ENCODE peak calls at places on chromosomes 4 and X, in nine cellular contexts. One of them, this sample, is unnamed.

GRCh38 chrX:48782795-48783194 is 3.6 kb upstream of the GATA1 start:
- DNase-seq in stimulated activated CD4-positive, alpha-beta T cell treated with anti-CD3 and anti-CD28 coated beads, TNF-alpha, amount 100 ng/mL, for 4 hours: no peak
- DNase-seq in ELF-1: no peak
- DNase-seq in mesendoderm: no peak
- DNase-seq in fibroblast of villous mesenchyme: no peak
- DNase-seq in EL: no peak
- DNase-seq in cardiac muscle cell: no peak
- DNase-seq in cardiac fibroblast: no peak
- DNase-seq in stimulated activated CD8-positive, alpha-beta memory T cell treated with anti-CD3 and anti-CD28 coated beads, Interleukin-12 subunit alpha, Interleukin-12 subunit beta, amount 100 ng/mL, for 4 hours: no peak
- DNase-seq in this sample: no peak

GRCh38 chr4:6906046-6906445 is 3.6 kb upstream of the TBC1D14 start:
- DNase-seq in stimulated activated CD4-positive, alpha-beta T cell treated with anti-CD3 and anti-CD28 coated beads, TNF-alpha, amount 100 ng/mL, for 4 hours: no peak
- DNase-seq in ELF-1: no peak
- DNase-seq in mesendoderm: no peak
- DNase-seq in fibroblast of villous mesenchyme: no peak
- DNase-seq in EL: no peak
- DNase-seq in cardiac muscle cell: no peak
- DNase-seq in cardiac fibroblast: no peak
- DNase-seq in stimulated activated CD8-positive, alpha-beta memory T cell treated with anti-CD3 and anti-CD28 coated beads, Interleukin-12 subunit alpha, Interleukin-12 subunit beta, amount 100 ng/mL, for 4 hours: no peak
- DNase-seq in this sample: no peak

GRCh38 chrX:154382483-154383069 is 3.5 kb downstream of the EMD start:
- DNase-seq in stimulated activated CD4-positive, alpha-beta T cell treated with anti-CD3 and anti-CD28 coated beads, TNF-alpha, amount 100 ng/mL, for 4 hours: no peak
- DNase-seq in ELF-1: no peak
- DNase-seq in mesendoderm: no peak
- DNase-seq in fibroblast of villous mesenchyme: no peak
- DNase-seq in EL: no peak
- DNase-seq in cardiac muscle cell: no peak
- DNase-seq in cardiac fibroblast: no peak
- DNase-seq in stimulated activated CD8-positive, alpha-beta memory T cell treated with anti-CD3 and anti-CD28 coated beads, Interleukin-12 subunit alpha, Interleukin-12 subunit beta, amount 100 ng/mL, for 4 hours: no peak
- DNase-seq in this sample: no peak

GRCh38 chr4:109559625-109559982 is 442 bp upstream of the MCUB start:
- DNase-seq in stimulated activated CD4-positive, alpha-beta T cell treated with anti-CD3 and anti-CD28 coated beads, TNF-alpha, amount 100 ng/mL, for 4 hours: peak; percentile 42
- DNase-seq in ELF-1: no peak
- DNase-seq in mesendoderm: peak; percentile 71
- DNase-seq in fibroblast of villous mesenchyme: peak; percentile 61
- DNase-seq in EL: no peak
- DNase-seq in cardiac muscle cell: peak; percentile 60
- DNase-seq in cardiac fibroblast: no peak
- DNase-seq in stimulated activated CD8-positive, alpha-beta memory T cell treated with anti-CD3 and anti-CD28 coated beads, Interleukin-12 subunit alpha, Interleukin-12 subunit beta, amount 100 ng/mL, for 4 hours: no peak
- DNase-seq in this sample: no peak

GRCh38 chr4:2066011-2066551 is 7.0 kb downstream of the NAT8L start:
- DNase-seq in stimulated activated CD4-positive, alpha-beta T cell treated with anti-CD3 and anti-CD28 coated beads, TNF-alpha, amount 100 ng/mL, for 4 hours: no peak
- DNase-seq in ELF-1: no peak
- DNase-seq in mesendoderm: no peak
- DNase-seq in fibroblast of villous mesenchyme: no peak
- DNase-seq in EL: no peak
- DNase-seq in cardiac muscle cell: no peak
- DNase-seq in cardiac fibroblast: no peak
- DNase-seq in stimulated activated CD8-positive, alpha-beta memory T cell treated with anti-CD3 and anti-CD28 coated beads, Interleukin-12 subunit alpha, Interleukin-12 subunit beta, amount 100 ng/mL, for 4 hours: no peak
- DNase-seq in this sample: no peak

GRCh38 chrX:46235778-46236177 is 309.4 kb downstream of the ZNF674 start:
- DNase-seq in stimulated activated CD4-positive, alpha-beta T cell treated with anti-CD3 and anti-CD28 coated beads, TNF-alpha, amount 100 ng/mL, for 4 hours: no peak
- DNase-seq in ELF-1: no peak
- DNase-seq in mesendoderm: no peak
- DNase-seq in fibroblast of villous mesenchyme: no peak
- DNase-seq in EL: no peak
- DNase-seq in cardiac muscle cell: no peak
- DNase-seq in cardiac fibroblast: no peak
- DNase-seq in stimulated activated CD8-positive, alpha-beta memory T cell treated with anti-CD3 and anti-CD28 coated beads, Interleukin-12 subunit alpha, Interleukin-12 subunit beta, amount 100 ng/mL, for 4 hours: no peak
- DNase-seq in this sample: no peak

GRCh38 chr4:114694770-114695169 is 96.2 kb downstream of the UGT8 start:
- DNase-seq in stimulated activated CD4-positive, alpha-beta T cell treated with anti-CD3 and anti-CD28 coated beads, TNF-alpha, amount 100 ng/mL, for 4 hours: no peak
- DNase-seq in ELF-1: no peak
- DNase-seq in mesendoderm: peak; percentile 42
- DNase-seq in fibroblast of villous mesenchyme: peak; percentile 19
- DNase-seq in EL: peak; percentile 20
- DNase-seq in cardiac muscle cell: peak; percentile 42
- DNase-seq in cardiac fibroblast: peak; percentile 57
- DNase-seq in stimulated activated CD8-positive, alpha-beta memory T cell treated with anti-CD3 and anti-CD28 coated beads, Interleukin-12 subunit alpha, Interleukin-12 subunit beta, amount 100 ng/mL, for 4 hours: no peak
- DNase-seq in this sample: no peak

GRCh38 chr4:148315049-148315448 is 127.2 kb downstream of the NR3C2 start:
- DNase-seq in stimulated activated CD4-positive, alpha-beta T cell treated with anti-CD3 and anti-CD28 coated beads, TNF-alpha, amount 100 ng/mL, for 4 hours: no peak
- DNase-seq in ELF-1: no peak
- DNase-seq in mesendoderm: no peak
- DNase-seq in fibroblast of villous mesenchyme: no peak
- DNase-seq in EL: peak; percentile 1
- DNase-seq in cardiac muscle cell: no peak
- DNase-seq in cardiac fibroblast: peak; percentile 33
- DNase-seq in stimulated activated CD8-positive, alpha-beta memory T cell treated with anti-CD3 and anti-CD28 coated beads, Interleukin-12 subunit alpha, Interleukin-12 subunit beta, amount 100 ng/mL, for 4 hours: no peak
- DNase-seq in this sample: no peak

GRCh38 chr4:179415842-179416223 is 1973.6 kb upstream of the AGA start:
- DNase-seq in stimulated activated CD4-positive, alpha-beta T cell treated with anti-CD3 and anti-CD28 coated beads, TNF-alpha, amount 100 ng/mL, for 4 hours: no peak
- DNase-seq in ELF-1: no peak
- DNase-seq in mesendoderm: peak; percentile 34
- DNase-seq in fibroblast of villous mesenchyme: no peak
- DNase-seq in EL: no peak
- DNase-seq in cardiac muscle cell: no peak
- DNase-seq in cardiac fibroblast: no peak
- DNase-seq in stimulated activated CD8-positive, alpha-beta memory T cell treated with anti-CD3 and anti-CD28 coated beads, Interleukin-12 subunit alpha, Interleukin-12 subunit beta, amount 100 ng/mL, for 4 hours: no peak
- DNase-seq in this sample: no peak

GRCh38 chrX:22526339-22526738 is 253.6 kb downstream of the CBLL2 start:
- DNase-seq in stimulated activated CD4-positive, alpha-beta T cell treated with anti-CD3 and anti-CD28 coated beads, TNF-alpha, amount 100 ng/mL, for 4 hours: no peak
- DNase-seq in ELF-1: no peak
- DNase-seq in mesendoderm: no peak
- DNase-seq in fibroblast of villous mesenchyme: no peak
- DNase-seq in EL: peak; percentile 77
- DNase-seq in cardiac muscle cell: peak; percentile 4
- DNase-seq in cardiac fibroblast: peak; percentile 93
- DNase-seq in stimulated activated CD8-positive, alpha-beta memory T cell treated with anti-CD3 and anti-CD28 coated beads, Interleukin-12 subunit alpha, Interleukin-12 subunit beta, amount 100 ng/mL, for 4 hours: no peak
- DNase-seq in this sample: no peak

GRCh38 chr4:144267084-144267483 is 126.6 kb upstream of the GYPA start:
- DNase-seq in stimulated activated CD4-positive, alpha-beta T cell treated with anti-CD3 and anti-CD28 coated beads, TNF-alpha, amount 100 ng/mL, for 4 hours: no peak
- DNase-seq in ELF-1: no peak
- DNase-seq in mesendoderm: peak; percentile 53
- DNase-seq in fibroblast of villous mesenchyme: no peak
- DNase-seq in EL: no peak
- DNase-seq in cardiac muscle cell: no peak
- DNase-seq in cardiac fibroblast: no peak
- DNase-seq in stimulated activated CD8-positive, alpha-beta memory T cell treated with anti-CD3 and anti-CD28 coated beads, Interleukin-12 subunit alpha, Interleukin-12 subunit beta, amount 100 ng/mL, for 4 hours: no peak
- DNase-seq in this sample: no peak

GRCh38 chrX:633043-633654 is 2.6 kb downstream of the SHOX start:
- DNase-seq in stimulated activated CD4-positive, alpha-beta T cell treated with anti-CD3 and anti-CD28 coated beads, TNF-alpha, amount 100 ng/mL, for 4 hours: no peak
- DNase-seq in ELF-1: no peak
- DNase-seq in mesendoderm: no peak
- DNase-seq in fibroblast of villous mesenchyme: no peak
- DNase-seq in EL: peak; percentile 46
- DNase-seq in cardiac muscle cell: no peak
- DNase-seq in cardiac fibroblast: no peak
- DNase-seq in stimulated activated CD8-positive, alpha-beta memory T cell treated with anti-CD3 and anti-CD28 coated beads, Interleukin-12 subunit alpha, Interleukin-12 subunit beta, amount 100 ng/mL, for 4 hours: no peak
- DNase-seq in this sample: no peak

GRCh38 chr4:1010522-1011021 is 854 bp upstream of the FGFRL1 start:
- DNase-seq in stimulated activated CD4-positive, alpha-beta T cell treated with anti-CD3 and anti-CD28 coated beads, TNF-alpha, amount 100 ng/mL, for 4 hours: peak; percentile 46
- DNase-seq in ELF-1: no peak
- DNase-seq in mesendoderm: peak; percentile 59
- DNase-seq in fibroblast of villous mesenchyme: peak; percentile 87
- DNase-seq in EL: peak; percentile 83
- DNase-seq in cardiac muscle cell: peak; percentile 94
- DNase-seq in cardiac fibroblast: peak; percentile 91
- DNase-seq in stimulated activated CD8-positive, alpha-beta memory T cell treated with anti-CD3 and anti-CD28 coated beads, Interleukin-12 subunit alpha, Interleukin-12 subunit beta, amount 100 ng/mL, for 4 hours: peak; percentile 53
- DNase-seq in this sample: peak; percentile 86

GRCh38 chr4:150050566-150050965 is 27.7 kb upstream of the DCLK2 start:
- DNase-seq in stimulated activated CD4-positive, alpha-beta T cell treated with anti-CD3 and anti-CD28 coated beads, TNF-alpha, amount 100 ng/mL, for 4 hours: no peak
- DNase-seq in ELF-1: no peak
- DNase-seq in mesendoderm: no peak
- DNase-seq in fibroblast of villous mesenchyme: no peak
- DNase-seq in EL: no peak
- DNase-seq in cardiac muscle cell: no peak
- DNase-seq in cardiac fibroblast: no peak
- DNase-seq in stimulated activated CD8-positive, alpha-beta memory T cell treated with anti-CD3 and anti-CD28 coated beads, Interleukin-12 subunit alpha, Interleukin-12 subunit beta, amount 100 ng/mL, for 4 hours: no peak
- DNase-seq in this sample: no peak

GRCh38 chrX:13463608-13464007 is 105.8 kb upstream of the EGFL6 start:
- DNase-seq in stimulated activated CD4-positive, alpha-beta T cell treated with anti-CD3 and anti-CD28 coated beads, TNF-alpha, amount 100 ng/mL, for 4 hours: no peak
- DNase-seq in ELF-1: peak; percentile 33
- DNase-seq in mesendoderm: no peak
- DNase-seq in fibroblast of villous mesenchyme: peak; percentile 97
- DNase-seq in EL: peak; percentile 84
- DNase-seq in cardiac muscle cell: peak; percentile 85
- DNase-seq in cardiac fibroblast: peak; percentile 96
- DNase-seq in stimulated activated CD8-positive, alpha-beta memory T cell treated with anti-CD3 and anti-CD28 coated beads, Interleukin-12 subunit alpha, Interleukin-12 subunit beta, amount 100 ng/mL, for 4 hours: no peak
- DNase-seq in this sample: no peak

GRCh38 chrX:18674417-18674787 is 2.5 kb upstream of the RS1 start:
- DNase-seq in stimulated activated CD4-positive, alpha-beta T cell treated with anti-CD3 and anti-CD28 coated beads, TNF-alpha, amount 100 ng/mL, for 4 hours: no peak
- DNase-seq in ELF-1: no peak
- DNase-seq in mesendoderm: no peak
- DNase-seq in fibroblast of villous mesenchyme: no peak
- DNase-seq in EL: no peak
- DNase-seq in cardiac muscle cell: no peak
- DNase-seq in cardiac fibroblast: no peak
- DNase-seq in stimulated activated CD8-positive, alpha-beta memory T cell treated with anti-CD3 and anti-CD28 coated beads, Interleukin-12 subunit alpha, Interleukin-12 subunit beta, amount 100 ng/mL, for 4 hours: no peak
- DNase-seq in this sample: peak; percentile 61

GRCh38 chrX:103628386-103629290 is at the start of gene TCEAL1:
- DNase-seq in stimulated activated CD4-positive, alpha-beta T cell treated with anti-CD3 and anti-CD28 coated beads, TNF-alpha, amount 100 ng/mL, for 4 hours: peak; percentile 14
- DNase-seq in ELF-1: peak; percentile 72
- DNase-seq in mesendoderm: peak; percentile 54
- DNase-seq in fibroblast of villous mesenchyme: peak; percentile 44
- DNase-seq in EL: peak; percentile 48
- DNase-seq in cardiac muscle cell: peak; percentile 37
- DNase-seq in cardiac fibroblast: peak; percentile 33
- DNase-seq in stimulated activated CD8-positive, alpha-beta memory T cell treated with anti-CD3 and anti-CD28 coated beads, Interleukin-12 subunit alpha, Interleukin-12 subunit beta, amount 100 ng/mL, for 4 hours: no peak
- DNase-seq in this sample: no peak

GRCh38 chr4:77566148-77566547 is 39.5 kb upstream of the CXCL13 start:
- DNase-seq in stimulated activated CD4-positive, alpha-beta T cell treated with anti-CD3 and anti-CD28 coated beads, TNF-alpha, amount 100 ng/mL, for 4 hours: no peak
- DNase-seq in ELF-1: no peak
- DNase-seq in mesendoderm: no peak
- DNase-seq in fibroblast of villous mesenchyme: no peak
- DNase-seq in EL: no peak
- DNase-seq in cardiac muscle cell: peak; percentile 44
- DNase-seq in cardiac fibroblast: no peak
- DNase-seq in stimulated activated CD8-positive, alpha-beta memory T cell treated with anti-CD3 and anti-CD28 coated beads, Interleukin-12 subunit alpha, Interleukin-12 subunit beta, amount 100 ng/mL, for 4 hours: no peak
- DNase-seq in this sample: no peak

GRCh38 chr4:182083681-182084410 is 159.4 kb upstream of the TENM3 start:
- DNase-seq in stimulated activated CD4-positive, alpha-beta T cell treated with anti-CD3 and anti-CD28 coated beads, TNF-alpha, amount 100 ng/mL, for 4 hours: no peak
- DNase-seq in ELF-1: no peak
- DNase-seq in mesendoderm: no peak
- DNase-seq in fibroblast of villous mesenchyme: no peak
- DNase-seq in EL: no peak
- DNase-seq in cardiac muscle cell: no peak
- DNase-seq in cardiac fibroblast: no peak
- DNase-seq in stimulated activated CD8-positive, alpha-beta memory T cell treated with anti-CD3 and anti-CD28 coated beads, Interleukin-12 subunit alpha, Interleukin-12 subunit beta, amount 100 ng/mL, for 4 hours: no peak
- DNase-seq in this sample: no peak

GRCh38 chr4:70818173-70818856 is 21.4 kb downstream of the GRSF1 start:
- DNase-seq in stimulated activated CD4-positive, alpha-beta T cell treated with anti-CD3 and anti-CD28 coated beads, TNF-alpha, amount 100 ng/mL, for 4 hours: no peak
- DNase-seq in ELF-1: no peak
- DNase-seq in mesendoderm: no peak
- DNase-seq in fibroblast of villous mesenchyme: no peak
- DNase-seq in EL: no peak
- DNase-seq in cardiac muscle cell: no peak
- DNase-seq in cardiac fibroblast: no peak
- DNase-seq in stimulated activated CD8-positive, alpha-beta memory T cell treated with anti-CD3 and anti-CD28 coated beads, Interleukin-12 subunit alpha, Interleukin-12 subunit beta, amount 100 ng/mL, for 4 hours: no peak
- DNase-seq in this sample: no peak

GRCh38 chr4:127261476-127261875 is 371.3 kb upstream of the INTU start:
- DNase-seq in stimulated activated CD4-positive, alpha-beta T cell treated with anti-CD3 and anti-CD28 coated beads, TNF-alpha, amount 100 ng/mL, for 4 hours: no peak
- DNase-seq in ELF-1: no peak
- DNase-seq in mesendoderm: no peak
- DNase-seq in fibroblast of villous mesenchyme: peak; percentile 31
- DNase-seq in EL: no peak
- DNase-seq in cardiac muscle cell: no peak
- DNase-seq in cardiac fibroblast: no peak
- DNase-seq in stimulated activated CD8-positive, alpha-beta memory T cell treated with anti-CD3 and anti-CD28 coated beads, Interleukin-12 subunit alpha, Interleukin-12 subunit beta, amount 100 ng/mL, for 4 hours: no peak
- DNase-seq in this sample: no peak

GRCh38 chrX:49177338-49177833 is 5.7 kb downstream of the PLP2 start:
- DNase-seq in stimulated activated CD4-positive, alpha-beta T cell treated with anti-CD3 and anti-CD28 coated beads, TNF-alpha, amount 100 ng/mL, for 4 hours: no peak
- DNase-seq in ELF-1: no peak
- DNase-seq in mesendoderm: no peak
- DNase-seq in fibroblast of villous mesenchyme: peak; percentile 7
- DNase-seq in EL: no peak
- DNase-seq in cardiac muscle cell: no peak
- DNase-seq in cardiac fibroblast: no peak
- DNase-seq in stimulated activated CD8-positive, alpha-beta memory T cell treated with anti-CD3 and anti-CD28 coated beads, Interleukin-12 subunit alpha, Interleukin-12 subunit beta, amount 100 ng/mL, for 4 hours: no peak
- DNase-seq in this sample: no peak

GRCh38 chrX:134453631-134454030 is 6.3 kb upstream of the HPRT1 start:
- DNase-seq in stimulated activated CD4-positive, alpha-beta T cell treated with anti-CD3 and anti-CD28 coated beads, TNF-alpha, amount 100 ng/mL, for 4 hours: no peak
- DNase-seq in ELF-1: no peak
- DNase-seq in mesendoderm: peak; percentile 5
- DNase-seq in fibroblast of villous mesenchyme: no peak
- DNase-seq in EL: no peak
- DNase-seq in cardiac muscle cell: no peak
- DNase-seq in cardiac fibroblast: no peak
- DNase-seq in stimulated activated CD8-positive, alpha-beta memory T cell treated with anti-CD3 and anti-CD28 coated beads, Interleukin-12 subunit alpha, Interleukin-12 subunit beta, amount 100 ng/mL, for 4 hours: no peak
- DNase-seq in this sample: no peak

GRCh38 chrX:55818673-55819375 is 101.3 kb downstream of the RRAGB start:
- DNase-seq in stimulated activated CD4-positive, alpha-beta T cell treated with anti-CD3 and anti-CD28 coated beads, TNF-alpha, amount 100 ng/mL, for 4 hours: no peak
- DNase-seq in ELF-1: peak; percentile 94
- DNase-seq in mesendoderm: peak; percentile 46
- DNase-seq in fibroblast of villous mesenchyme: no peak
- DNase-seq in EL: no peak
- DNase-seq in cardiac muscle cell: no peak
- DNase-seq in cardiac fibroblast: no peak
- DNase-seq in stimulated activated CD8-positive, alpha-beta memory T cell treated with anti-CD3 and anti-CD28 coated beads, Interleukin-12 subunit alpha, Interleukin-12 subunit beta, amount 100 ng/mL, for 4 hours: no peak
- DNase-seq in this sample: no peak

GRCh38 chrX:133645251-133645650 is 230.0 kb upstream of the GPC4 start:
- DNase-seq in stimulated activated CD4-positive, alpha-beta T cell treated with anti-CD3 and anti-CD28 coated beads, TNF-alpha, amount 100 ng/mL, for 4 hours: no peak
- DNase-seq in ELF-1: no peak
- DNase-seq in mesendoderm: no peak
- DNase-seq in fibroblast of villous mesenchyme: peak; percentile 19
- DNase-seq in EL: no peak
- DNase-seq in cardiac muscle cell: peak; percentile 69
- DNase-seq in cardiac fibroblast: no peak
- DNase-seq in stimulated activated CD8-positive, alpha-beta memory T cell treated with anti-CD3 and anti-CD28 coated beads, Interleukin-12 subunit alpha, Interleukin-12 subunit beta, amount 100 ng/mL, for 4 hours: no peak
- DNase-seq in this sample: no peak

GRCh38 chrX:108173874-108174273 is 82.3 kb downstream of the ATG4A start:
- DNase-seq in stimulated activated CD4-positive, alpha-beta T cell treated with anti-CD3 and anti-CD28 coated beads, TNF-alpha, amount 100 ng/mL, for 4 hours: no peak
- DNase-seq in ELF-1: no peak
- DNase-seq in mesendoderm: no peak
- DNase-seq in fibroblast of villous mesenchyme: no peak
- DNase-seq in EL: no peak
- DNase-seq in cardiac muscle cell: no peak
- DNase-seq in cardiac fibroblast: no peak
- DNase-seq in stimulated activated CD8-positive, alpha-beta memory T cell treated with anti-CD3 and anti-CD28 coated beads, Interleukin-12 subunit alpha, Interleukin-12 subunit beta, amount 100 ng/mL, for 4 hours: no peak
- DNase-seq in this sample: peak; percentile 28

GRCh38 chr4:153573221-153573620 is 107.1 kb downstream of the TMEM131L start:
- DNase-seq in stimulated activated CD4-positive, alpha-beta T cell treated with anti-CD3 and anti-CD28 coated beads, TNF-alpha, amount 100 ng/mL, for 4 hours: no peak
- DNase-seq in ELF-1: no peak
- DNase-seq in mesendoderm: no peak
- DNase-seq in fibroblast of villous mesenchyme: no peak
- DNase-seq in EL: no peak
- DNase-seq in cardiac muscle cell: no peak
- DNase-seq in cardiac fibroblast: no peak
- DNase-seq in stimulated activated CD8-positive, alpha-beta memory T cell treated with anti-CD3 and anti-CD28 coated beads, Interleukin-12 subunit alpha, Interleukin-12 subunit beta, amount 100 ng/mL, for 4 hours: no peak
- DNase-seq in this sample: no peak

GRCh38 chrX:148282504-148282903 is 217.9 kb upstream of the AFF2 start:
- DNase-seq in stimulated activated CD4-positive, alpha-beta T cell treated with anti-CD3 and anti-CD28 coated beads, TNF-alpha, amount 100 ng/mL, for 4 hours: no peak
- DNase-seq in ELF-1: no peak
- DNase-seq in mesendoderm: peak; percentile 27
- DNase-seq in fibroblast of villous mesenchyme: no peak
- DNase-seq in EL: no peak
- DNase-seq in cardiac muscle cell: no peak
- DNase-seq in cardiac fibroblast: no peak
- DNase-seq in stimulated activated CD8-positive, alpha-beta memory T cell treated with anti-CD3 and anti-CD28 coated beads, Interleukin-12 subunit alpha, Interleukin-12 subunit beta, amount 100 ng/mL, for 4 hours: no peak
- DNase-seq in this sample: no peak

GRCh38 chrX:12065251-12065650 is 73.0 kb upstream of the FRMPD4 start:
- DNase-seq in stimulated activated CD4-positive, alpha-beta T cell treated with anti-CD3 and anti-CD28 coated beads, TNF-alpha, amount 100 ng/mL, for 4 hours: no peak
- DNase-seq in ELF-1: peak; percentile 63
- DNase-seq in mesendoderm: peak; percentile 50
- DNase-seq in fibroblast of villous mesenchyme: peak; percentile 23
- DNase-seq in EL: peak; percentile 30
- DNase-seq in cardiac muscle cell: peak; percentile 59
- DNase-seq in cardiac fibroblast: peak; percentile 55
- DNase-seq in stimulated activated CD8-positive, alpha-beta memory T cell treated with anti-CD3 and anti-CD28 coated beads, Interleukin-12 subunit alpha, Interleukin-12 subunit beta, amount 100 ng/mL, for 4 hours: no peak
- DNase-seq in this sample: no peak

GRCh38 chr4:6390357-6390756 is 82.1 kb downstream of the PPP2R2C start:
- DNase-seq in stimulated activated CD4-positive, alpha-beta T cell treated with anti-CD3 and anti-CD28 coated beads, TNF-alpha, amount 100 ng/mL, for 4 hours: no peak
- DNase-seq in ELF-1: peak; percentile 74
- DNase-seq in mesendoderm: no peak
- DNase-seq in fibroblast of villous mesenchyme: no peak
- DNase-seq in EL: no peak
- DNase-seq in cardiac muscle cell: no peak
- DNase-seq in cardiac fibroblast: no peak
- DNase-seq in stimulated activated CD8-positive, alpha-beta memory T cell treated with anti-CD3 and anti-CD28 coated beads, Interleukin-12 subunit alpha, Interleukin-12 subunit beta, amount 100 ng/mL, for 4 hours: no peak
- DNase-seq in this sample: no peak

GRCh38 chr4:52659016-52659721 is at the start of gene USP46:
- DNase-seq in stimulated activated CD4-positive, alpha-beta T cell treated with anti-CD3 and anti-CD28 coated beads, TNF-alpha, amount 100 ng/mL, for 4 hours: peak; percentile 50
- DNase-seq in ELF-1: peak; percentile 75
- DNase-seq in mesendoderm: peak; percentile 80
- DNase-seq in fibroblast of villous mesenchyme: peak; percentile 76
- DNase-seq in EL: peak; percentile 78
- DNase-seq in cardiac muscle cell: peak; percentile 87
- DNase-seq in cardiac fibroblast: peak; percentile 70
- DNase-seq in stimulated activated CD8-positive, alpha-beta memory T cell treated with anti-CD3 and anti-CD28 coated beads, Interleukin-12 subunit alpha, Interleukin-12 subunit beta, amount 100 ng/mL, for 4 hours: peak; percentile 39
- DNase-seq in this sample: peak; percentile 66

This sample was measured in right atrium auricular region.